ENCODE peak calls at places on chromosomes 7 and 10, in five cellular contexts. M is cardiac muscle cell, U is choroid plexus epithelial cell, Q is AG10803, J is neural progenitor cell. Z is an unnamed sample.

GRCh38 chr7:6154542-6155404 is 117.7 kb downstream of the CYTH3 start:
- DNase-seq in M (no peak), Q (no peak), U (no peak), J (no peak), Z (no peak)

GRCh38 chr7:46576950-46577349 is 655.9 kb upstream of the IGFBP3 start:
- DNase-seq in U (peak; percentile 49), M (no peak), Q (peak; percentile 44), J (no peak), Z (peak; percentile 14)

GRCh38 chr7:17298840-17299476 is 506 bp downstream of the AHR start:
- DNase-seq in J (peak; percentile 65), M (peak; percentile 54), U (no peak), Q (no peak), Z (no peak)

GRCh38 chr10:89206402-89207180 is 526 bp downstream of the CH25H start:
- DNase-seq in M (peak; percentile 8), U (peak; percentile 59), Q (peak; percentile 56), J (no peak), Z (peak; percentile 26)

GRCh38 chr7:83655951-83656556 is 7.1 kb upstream of the SEMA3E start:
- DNase-seq in M (peak; percentile 51), Q (peak; percentile 52), J (peak; percentile 54), U (peak; percentile 81), Z (peak; percentile 68)

GRCh38 chr7:767580-767940 is 40.5 kb upstream of the PRKAR1B start:
- DNase-seq in U (peak; percentile 99), M (no peak), Q (peak; percentile 17), J (no peak), Z (peak; percentile 83)

GRCh38 chr7:139582671-139583155 is 59.2 kb downstream of the CLEC2L start:
- DNase-seq in M (no peak), Q (no peak), U (no peak), J (no peak), Z (no peak)

GRCh38 chr7:143456992-143457793 is 13.9 kb downstream of the TAS2R60 start:
- DNase-seq in J (no peak), M (no peak), U (no peak), Q (peak; percentile 65), Z (peak; percentile 45)

GRCh38 chr10:27819781-27820531 is 74.3 kb upstream of the MKX start:
- DNase-seq in U (peak; percentile 17), Q (peak; percentile 75), J (no peak), M (peak; percentile 1), Z (peak; percentile 65)

GRCh38 chr10:34323197-34323596 is 491.9 kb downstream of the PARD3 start:
- DNase-seq in J (no peak), Q (peak; percentile 60), U (peak; percentile 59), M (no peak), Z (peak; percentile 55)

DNA sequence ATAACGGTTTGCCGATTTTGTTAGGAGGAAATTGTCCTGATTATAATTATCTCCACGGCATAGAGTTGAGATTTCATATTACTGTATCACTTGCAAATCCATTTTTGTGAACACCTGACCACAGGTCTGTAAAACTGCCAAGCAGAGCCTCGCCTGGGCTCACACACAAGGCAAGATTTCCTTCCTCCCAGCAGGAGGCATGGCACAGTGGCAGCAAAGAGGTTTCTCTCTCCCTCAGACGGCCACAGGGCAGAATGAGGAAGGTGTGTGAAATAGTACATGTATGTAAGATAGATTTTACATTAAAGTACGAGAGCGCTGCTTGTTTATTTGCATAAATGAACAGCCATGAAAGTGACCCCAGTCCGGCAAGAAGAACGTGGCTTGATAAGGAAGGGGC is 130.1 kb downstream of the CELF2 start:
- DNase-seq in M (no peak), U (no peak), J (peak; percentile 30), Q (no peak), Z (no peak)
- TF ChIP-seq CTCF in M (no peak), U (no peak), J (no peak), Q (no peak), Z (no peak)

DNA sequence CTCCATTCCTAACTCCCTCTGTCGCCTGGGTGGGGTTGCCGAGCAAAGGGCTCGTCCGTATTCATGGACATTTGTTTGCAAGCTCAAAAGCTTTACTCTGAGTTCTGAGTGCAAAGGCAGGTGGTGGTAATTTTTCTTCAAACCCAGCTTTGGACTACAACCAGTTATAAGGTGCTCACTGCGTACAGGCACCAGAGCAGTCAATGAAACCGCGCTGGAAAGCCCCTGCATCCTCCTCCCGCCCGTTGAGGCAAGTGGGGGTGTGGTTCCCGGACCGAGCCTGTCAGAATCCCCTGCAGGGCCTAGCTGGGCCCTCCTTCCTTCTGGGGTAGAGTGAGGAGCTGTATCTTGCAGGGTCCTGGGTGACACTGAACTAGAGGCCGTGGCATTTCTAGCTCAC is 22.3 kb downstream of the AMZ1 start:
- DNase-seq in J (no peak), Q (no peak), U (no peak), M (no peak), Z (no peak)
- H3K4me3 ChIP-seq in J (no peak overlapping the region), Q (peak overlapping the region; percentile 49), U (no peak overlapping the region), M (no peak overlapping the region), Z (no peak overlapping the region)

GRCh38 chr10:76298329-76298728 is 866.9 kb downstream of the LRMDA start:
- DNase-seq in J (no peak), M (no peak), U (no peak), Q (no peak), Z (no peak)
- TF ChIP-seq CTCF in J (no peak), M (no peak), U (no peak), Q (no peak), Z (no peak)

DNA sequence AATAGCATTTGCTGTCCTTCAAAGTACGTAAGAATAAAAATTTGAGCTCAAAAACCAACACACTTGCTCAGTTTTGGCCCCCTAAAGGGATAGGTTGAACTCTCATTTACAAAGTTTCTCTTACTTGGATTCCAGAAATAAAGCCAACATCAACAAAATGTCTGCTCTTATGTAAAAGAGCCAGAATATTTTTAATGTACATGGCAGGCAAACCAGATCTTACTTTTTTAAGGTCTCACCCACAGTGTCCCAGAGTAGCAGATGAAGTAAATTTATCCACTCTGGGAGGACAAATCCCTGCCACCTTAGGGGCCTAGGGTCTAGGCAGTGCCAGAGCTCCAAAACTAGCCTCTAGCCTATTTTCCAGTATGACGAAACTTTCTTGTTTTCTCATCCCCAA is 159.6 kb downstream of the SKAP2 start:
- DNase-seq in J (no peak), Q (peak; percentile 20), M (no peak), U (peak; percentile 69), Z (peak; percentile 43)
- H3K4me3 ChIP-seq in J (no peak overlapping the region), Q (no peak overlapping the region), M (no peak overlapping the region), U (no peak overlapping the region), Z (no peak overlapping the region)

GRCh38 chr10:3228610-3228945 is 56.0 kb upstream of the PITRM1 start:
- DNase-seq in Q (no peak), U (no peak), J (no peak), M (no peak), Z (no peak)

GRCh38 chr10:3229815-3230214 is 57.2 kb upstream of the PITRM1 start:
- DNase-seq in U (peak; percentile 17), M (no peak), Q (peak; percentile 34), J (no peak), Z (peak; percentile 60)

GRCh38 chr10:3233486-3233990 is 61.0 kb upstream of the PITRM1 start:
- DNase-seq in U (no peak), M (no peak), Q (no peak), J (no peak), Z (no peak)

GRCh38 chr10:3235395-3235794 is 62.8 kb upstream of the PITRM1 start:
- DNase-seq in Q (no peak), U (no peak), M (no peak), J (no peak), Z (no peak)

GRCh38 chr10:3231951-3232730 is 59.6 kb upstream of the PITRM1 start:
- DNase-seq in U (peak; percentile 77), M (no peak), Q (peak; percentile 87), J (no peak), Z (peak; percentile 83)
- TF ChIP-seq CTCF in U (peak; percentile 57), M (peak; percentile 24), Q (peak; percentile 50), J (peak; percentile 30), Z (peak; percentile 40)